ENCODE peak calls at places on chromosome 2, in ten cellular contexts. R is activated T-helper 1 cell treated with anti-CD3 and anti-CD28 coated beads, Interleukin-2, amount 50 U/mL, for 16 hours; C is RKO; T is stimulated activated CD4-positive, alpha-beta T cell treated with anti-CD3 and anti-CD28 coated beads, TNF-alpha, amount 100 ng/mL, for 4 hours; O is EH; J is EL; P is heart right ventricle; A is psoas muscle; V is endothelial cell; Z is T-cell. E is an unnamed sample.

GRCh38 chr2:172102858-172103359 is at the start of gene DLX2:
- DNase-seq in C (peak), Z (no peak), T (no peak), J (peak), A (peak), V (peak), P (peak), O (peak), R (no peak), E (peak)

GRCh38 chr2:106124126-106124756 is 69.9 kb downstream of the UXS1 start:
- DNase-seq in C (no peak), R (no peak), T (no peak), O (no peak), Z (no peak), A (no peak), P (no peak), V (no peak), J (no peak), E (no peak)

GRCh38 chr2:31446848-31447247 is 32.3 kb upstream of the XDH start:
- DNase-seq in J (peak), R (no peak), Z (no peak), V (no peak), T (no peak), C (no peak), P (no peak), A (no peak), O (peak), E (peak)

GRCh38 chr2:117335967-117336366 is 478.5 kb upstream of the DDX18 start:
- DNase-seq in R (no peak), Z (no peak), V (no peak), P (no peak), T (no peak), J (no peak), C (no peak), A (no peak), O (no peak), E (no peak)

GRCh38 chr2:21155365-21156136 is 31.8 kb downstream of the TDRD15 start:
- DNase-seq in R (no peak), P (no peak), A (no peak), O (no peak), T (no peak), Z (no peak), V (no peak), J (no peak), C (no peak), E (no peak)

GRCh38 chr2:174858745-174859144 is 94.5 kb upstream of the CHRNA1 start:
- DNase-seq in C (no peak), T (no peak), P (no peak), A (no peak), J (no peak), Z (no peak), O (no peak), V (no peak), R (no peak), E (no peak)

GRCh38 chr2:58870704-58871103 is 629.6 kb upstream of the FANCL start:
- DNase-seq in Z (no peak), T (no peak), V (no peak), R (no peak), P (no peak), C (peak), J (peak), A (no peak), O (peak), E (no peak)

GRCh38 chr2:4134881-4135565 is 431.6 kb downstream of the DCDC2C start:
- DNase-seq in A (no peak), P (no peak), J (no peak), V (no peak), C (no peak), T (no peak), O (no peak), Z (no peak), R (no peak), E (no peak)

GRCh38 chr2:54457326-54458023 is 1.3 kb downstream of the SPTBN1 start:
- DNase-seq in Z (no peak), O (peak), V (peak), C (peak), R (no peak), P (no peak), J (peak), A (peak), T (no peak), E (peak)

GRCh38 chr2:237154050-237154638 is 68.5 kb downstream of the COPS8 start:
- DNase-seq in C (peak), O (peak), R (no peak), T (no peak), Z (peak), J (peak), V (peak), A (no peak), P (no peak), E (peak)

GRCh38 chr2:119659601-119660342 is 19.2 kb upstream of the TMEM177 start:
- DNase-seq in T (no peak), A (no peak), Z (peak), O (peak), R (no peak), C (peak), V (peak), P (no peak), J (peak), E (peak)

E was measured in HCEC 1CT.